ENCODE peak calls at places on chromosomes 13 and 19, in seven cellular contexts. Q is activated naive CD8-positive, alpha-beta T cell treated with anti-CD3 and anti-CD28 coated beads, Interleukin-2, amount 50 U/mL, for 24 hours; G is stimulated activated CD4-positive, alpha-beta T cell treated with anti-CD3 and anti-CD28 coated beads, TNF-alpha, amount 100 ng/mL, for 1 hour; X is adrenal gland; I is lower leg skin; V is naive thymus-derived CD8-positive, alpha-beta T cell; B is NCI-H510A treated with DMSO at 0.1 percent for 48 hours. P is an unnamed sample.

GRCh38 chr13:27442797-27443196 is 7.6 kb downstream of the MTIF3 start:
- DNase-seq in Q (no peak), G (no peak), X (no peak), I (no peak), V (no peak), B (no peak), P (no peak)

GRCh38 chr19:55146078-55146647 is 2.8 kb downstream of the TNNT1 start:
- DNase-seq in Q (no peak), G (no peak), X (no peak), I (no peak), V (peak), B (peak), P (no peak)

GRCh38 chr19:49691243-49692101 is 556 bp downstream of the CPT1C start:
- DNase-seq in Q (peak), G (no peak), X (no peak), I (no peak), V (no peak), B (peak), P (peak)

GRCh38 chr19:51375504-51376221 is 3.2 kb upstream of the NKG7 start:
- DNase-seq in Q (peak), G (no peak), X (no peak), I (no peak), V (no peak), B (no peak), P (no peak)

GRCh38 chr13:113110048-113110851 is 4.7 kb downstream of the F7 start:
- DNase-seq in Q (peak), G (no peak), X (no peak), I (peak), V (no peak), B (no peak), P (no peak)

GRCh38 chr13:98962901-98963594 is 14.8 kb downstream of the DOCK9 start:
- DNase-seq in Q (no peak), G (no peak), X (no peak), I (peak), V (no peak), B (no peak), P (no peak)

GRCh38 chr13:30998548-30999140 is 66.2 kb downstream of the TEX26 start:
- DNase-seq in Q (no peak), G (no peak), X (no peak), I (no peak), V (no peak), B (peak), P (no peak)

GRCh38 chr13:30577381-30577780 is 40.3 kb upstream of the USPL1 start:
- DNase-seq in Q (peak), G (no peak), X (peak), I (no peak), V (no peak), B (no peak), P (no peak)

GRCh38 chr13:50320297-50320862 is 305.1 kb downstream of the KCNRG start:
- DNase-seq in Q (no peak), G (no peak), X (no peak), I (no peak), V (no peak), B (no peak), P (no peak)

GRCh38 chr19:3515891-3516422 is 9.8 kb downstream of the FZR1 start:
- DNase-seq in Q (no peak), G (no peak), X (no peak), I (no peak), V (no peak), B (no peak), P (no peak)

GRCh38 chr13:45882626-45883025 is 31.1 kb upstream of the SIAH3 start:
- DNase-seq in Q (no peak), G (no peak), X (no peak), I (no peak), V (no peak), B (no peak), P (no peak)

GRCh38 chr19:21256722-21257121 is 72.5 kb downstream of the ZNF708 start:
- DNase-seq in Q (no peak), G (no peak), X (no peak), I (no peak), V (no peak), B (no peak), P (no peak)

GRCh38 chr19:765179-765738 is 14.3 kb downstream of the MISP start:
- DNase-seq in Q (no peak), G (no peak), X (no peak), I (no peak), V (no peak), B (no peak), P (no peak)

GRCh38 chr19:46574533-46574932 is 26.6 kb upstream of the CALM3 start:
- DNase-seq in Q (peak), G (no peak), X (no peak), I (no peak), V (peak), B (no peak), P (no peak)

GRCh38 chr13:20270163-20270865 is 38.2 kb upstream of the GJB6 start:
- DNase-seq in Q (no peak), G (no peak), X (no peak), I (peak), V (no peak), B (no peak), P (no peak)

GRCh38 chr19:47691782-47692181 is 21.4 kb upstream of the EHD2 start:
- DNase-seq in Q (no peak), G (no peak), X (no peak), I (no peak), V (no peak), B (no peak), P (no peak)

GRCh38 chr19:11881151-11881800 is 6.3 kb upstream of the ZNF69 start:
- DNase-seq in Q (peak), G (peak), X (peak), I (no peak), V (peak), B (no peak), P (peak)

GRCh38 chr19:56159009-56159501 is 16.8 kb upstream of the GALP start:
- DNase-seq in Q (no peak), G (no peak), X (no peak), I (no peak), V (no peak), B (no peak), P (no peak)

GRCh38 chr19:1131718-1132552 is 28.1 kb downstream of the GPX4 start:
- DNase-seq in Q (peak), G (peak), X (peak), I (peak), V (peak), B (no peak), P (peak)